ENCODE peak calls at places on chromosomes 13 and 19, in seven cellular contexts. O is NCI-H2081; M is hepatic stellate cell; P is AG04450; S is CD4-positive, alpha-beta T cell; R is CD4-positive, CD25-positive, alpha-beta regulatory T cell; X is GOT3. T is an unnamed sample.

GRCh38 chr13:59276436-59276835 is 887.3 kb downstream of the DIAPH3 start:
- DNase-seq in X (no peak), R (no peak), O (no peak), M (no peak), S (no peak), P (no peak), T (no peak)

GRCh38 chr13:93698016-93698613 is 471.5 kb downstream of the GPC6 start:
- DNase-seq in R (no peak), S (no peak), P (no peak), O (no peak), X (no peak), M (no peak), T (no peak)

GRCh38 chr13:40651866-40652587 is 14.4 kb downstream of the FOXO1 start:
- DNase-seq in R (no peak), O (no peak), S (no peak), P (no peak), M (no peak), X (no peak), T (no peak)

GRCh38 chr13:21010621-21011020 is 50.8 kb downstream of the LATS2 start:
- DNase-seq in M (no peak), P (no peak), R (no peak), S (no peak), O (no peak), X (no peak), T (no peak)

GRCh38 chr13:40172149-40172591 is 494.3 kb downstream of the FOXO1 start:
- DNase-seq in S (no peak), M (no peak), P (no peak), X (no peak), R (no peak), O (no peak), T (no peak)

GRCh38 chr19:6423499-6424189 is 967 bp downstream of the KHSRP start:
- DNase-seq in X (no peak), M (peak), R (no peak), S (no peak), P (no peak), O (no peak), T (no peak)

GRCh38 chr19:48510421-48511268 is 990 bp downstream of the LMTK3 start:
- DNase-seq in X (no peak), R (peak), M (no peak), O (peak), P (no peak), S (peak), T (peak)

GRCh38 chr19:4622695-4623421 is 16.5 kb upstream of the TNFAIP8L1 start:
- DNase-seq in P (no peak), S (no peak), M (no peak), X (no peak), O (no peak), R (no peak), T (no peak)

GRCh38 chr19:51777570-51778460 is 16.8 kb downstream of the FPR2 start:
- DNase-seq in M (peak), S (peak), P (peak), X (peak), O (peak), R (no peak), T (peak)

GRCh38 chr19:54209058-54209747 is 8.5 kb downstream of the RPS9 start:
- DNase-seq in R (no peak), M (no peak), X (no peak), O (no peak), S (no peak), P (no peak), T (no peak)

GRCh38 chr13:114029866-114030625 is 56.2 kb upstream of the C13orf46 start:
- DNase-seq in O (no peak), P (no peak), M (no peak), R (no peak), X (no peak), S (no peak), T (no peak)

GRCh38 chr19:37077615-37077928 is 661 bp upstream of the ZNF420 start:
- DNase-seq in X (no peak), O (peak), R (no peak), P (no peak), S (no peak), M (no peak), T (no peak)

GRCh38 chr13:24511824-24512207 is 762 bp downstream of the PARP4 start:
- DNase-seq in M (no peak), R (no peak), S (no peak), P (no peak), O (no peak), X (no peak), T (no peak)

GRCh38 chr13:112895521-112896465 is 73.2 kb upstream of the MCF2L start:
- DNase-seq in S (no peak), R (no peak), P (no peak), M (no peak), O (no peak), X (no peak), T (no peak)

GRCh38 chr19:14383556-14383897 is 2.3 kb downstream of the ADGRE5 start:
- DNase-seq in S (no peak), M (no peak), X (no peak), O (no peak), P (no peak), R (no peak), T (no peak)

GRCh38 chr13:87671031-87671823 is at the start of gene SLITRK5:
- DNase-seq in R (no peak), X (peak), O (peak), P (no peak), M (peak), S (no peak), T (no peak)

GRCh38 chr19:10736916-10737551 is 19.2 kb downstream of the DNM2 start:
- DNase-seq in R (no peak), X (no peak), S (no peak), M (no peak), O (no peak), P (no peak), T (no peak)

GRCh38 chr19:1355974-1356865 is 27.5 kb upstream of the NDUFS7 start:
- DNase-seq in P (no peak), O (peak), X (no peak), R (no peak), S (no peak), M (no peak), T (no peak)

GRCh38 chr13:67402546-67402945 is 172.4 kb upstream of the PCDH9 start:
- DNase-seq in S (no peak), X (no peak), M (no peak), P (no peak), R (no peak), O (no peak), T (no peak)

GRCh38 chr19:30969586-30969985 is 379.6 kb downstream of the TSHZ3 start:
- DNase-seq in P (no peak), R (no peak), O (no peak), M (no peak), X (no peak), S (no peak), T (no peak)

GRCh38 chr19:571127-571974 is 1.0 kb upstream of the BSG start:
- DNase-seq in P (no peak), M (peak), O (peak), X (no peak), S (peak), R (peak), T (peak)

GRCh38 chr19:14073232-14073924 is 792 bp downstream of the MISP3 start:
- DNase-seq in M (peak), P (no peak), X (peak), S (peak), R (peak), O (peak), T (peak)

GRCh38 chr13:26653310-26653709 is 95.8 kb downstream of the WASF3 start:
- DNase-seq in X (no peak), O (no peak), S (no peak), R (no peak), M (no peak), P (no peak), T (no peak)